ENCODE peak calls at places on chromosome 20, in six cellular contexts. One of them, this sample, is unnamed.

GRCh38 chr20:39813190-39813829 is 851.2 kb downstream of the DHX35 start:
- DNase-seq in activated B cell treated with CpG ODN at 0.5 μM for 24 hours: no peak
- DNase-seq in upper lobe of right lung: no peak
- DNase-seq in thyroid gland: no peak
- DNase-seq in endothelial cell: no peak
- DNase-seq in hepatocyte: no peak
- DNase-seq in this sample: no peak

GRCh38 chr20:21615617-21616080 is 89.8 kb upstream of the PAX1 start:
- DNase-seq in endothelial cell: peak; percentile 85
- DNase-seq in thyroid gland: peak; percentile 78
- DNase-seq in hepatocyte: peak; percentile 79
- DNase-seq in activated B cell treated with CpG ODN at 0.5 μM for 24 hours: no peak
- DNase-seq in upper lobe of right lung: peak; percentile 63
- DNase-seq in this sample: peak; percentile 21

GRCh38 chr20:38766071-38766470 is 17.8 kb downstream of the ACTR5 start:
- DNase-seq in endothelial cell: no peak
- DNase-seq in upper lobe of right lung: no peak
- DNase-seq in hepatocyte: no peak
- DNase-seq in thyroid gland: no peak
- DNase-seq in activated B cell treated with CpG ODN at 0.5 μM for 24 hours: no peak
- DNase-seq in this sample: no peak

GRCh38 chr20:17835941-17836861 is 132.4 kb downstream of the SNX5 start:
- DNase-seq in activated B cell treated with CpG ODN at 0.5 μM for 24 hours: no peak
- DNase-seq in endothelial cell: no peak
- DNase-seq in upper lobe of right lung: no peak
- DNase-seq in hepatocyte: peak; percentile 73
- DNase-seq in thyroid gland: no peak
- DNase-seq in this sample: no peak

GRCh38 chr20:62352402-62353288 is 14.5 kb downstream of the LAMA5 start:
- DNase-seq in thyroid gland: peak; percentile 99
- DNase-seq in hepatocyte: no peak
- DNase-seq in endothelial cell: no peak
- DNase-seq in upper lobe of right lung: no peak
- DNase-seq in activated B cell treated with CpG ODN at 0.5 μM for 24 hours: no peak
- DNase-seq in this sample: no peak

GRCh38 chr20:3812259-3812681 is 8.1 kb upstream of the AP5S1 start:
- DNase-seq in hepatocyte: no peak
- DNase-seq in thyroid gland: no peak
- DNase-seq in activated B cell treated with CpG ODN at 0.5 μM for 24 hours: no peak
- DNase-seq in endothelial cell: no peak
- DNase-seq in upper lobe of right lung: no peak
- DNase-seq in this sample: no peak

GRCh38 chr20:60202046-60202445 is 243.8 kb downstream of the CDH26 start:
- DNase-seq in hepatocyte: no peak
- DNase-seq in upper lobe of right lung: no peak
- DNase-seq in endothelial cell: no peak
- DNase-seq in activated B cell treated with CpG ODN at 0.5 μM for 24 hours: no peak
- DNase-seq in thyroid gland: no peak
- DNase-seq in this sample: no peak

GRCh38 chr20:47801079-47801478 is 15.8 kb upstream of the SULF2 start:
- DNase-seq in thyroid gland: no peak
- DNase-seq in upper lobe of right lung: no peak
- DNase-seq in hepatocyte: no peak
- DNase-seq in activated B cell treated with CpG ODN at 0.5 μM for 24 hours: no peak
- DNase-seq in endothelial cell: no peak
- DNase-seq in this sample: no peak

GRCh38 chr20:19944772-19945459 is 72.2 kb upstream of the NAA20 start:
- DNase-seq in thyroid gland: peak; percentile 26
- DNase-seq in upper lobe of right lung: no peak
- DNase-seq in hepatocyte: no peak
- DNase-seq in endothelial cell: no peak
- DNase-seq in activated B cell treated with CpG ODN at 0.5 μM for 24 hours: no peak
- DNase-seq in this sample: no peak

GRCh38 chr20:10653593-10654288 is 20.1 kb downstream of the JAG1 start:
- DNase-seq in hepatocyte: no peak
- DNase-seq in activated B cell treated with CpG ODN at 0.5 μM for 24 hours: no peak
- DNase-seq in thyroid gland: peak; percentile 67
- DNase-seq in endothelial cell: no peak
- DNase-seq in upper lobe of right lung: no peak
- DNase-seq in this sample: no peak

GRCh38 chr20:62900692-62901584 is 25.4 kb downstream of the DIDO1 start:
- DNase-seq in endothelial cell: peak; percentile 43
- DNase-seq in hepatocyte: peak; percentile 81
- DNase-seq in upper lobe of right lung: no peak
- DNase-seq in activated B cell treated with CpG ODN at 0.5 μM for 24 hours: no peak
- DNase-seq in thyroid gland: peak; percentile 44
- DNase-seq in this sample: no peak

GRCh38 chr20:25461766-25462165 is 54.3 kb downstream of the GINS1 start:
- DNase-seq in activated B cell treated with CpG ODN at 0.5 μM for 24 hours: no peak
- DNase-seq in hepatocyte: no peak
- DNase-seq in thyroid gland: no peak
- DNase-seq in endothelial cell: no peak
- DNase-seq in upper lobe of right lung: no peak
- DNase-seq in this sample: no peak

GRCh38 chr20:5070081-5070480 is 49.7 kb downstream of the PCNA start:
- DNase-seq in activated B cell treated with CpG ODN at 0.5 μM for 24 hours: no peak
- DNase-seq in upper lobe of right lung: no peak
- DNase-seq in endothelial cell: no peak
- DNase-seq in thyroid gland: no peak
- DNase-seq in hepatocyte: no peak
- DNase-seq in this sample: no peak

GRCh38 chr20:2651772-2652723 is at the start of gene NOP56:
- DNase-seq in thyroid gland: peak; percentile 92
- DNase-seq in activated B cell treated with CpG ODN at 0.5 μM for 24 hours: peak; percentile 97
- DNase-seq in hepatocyte: peak; percentile 95
- DNase-seq in upper lobe of right lung: peak; percentile 95
- DNase-seq in endothelial cell: peak; percentile 97
- DNase-seq in this sample: peak; percentile 30

GRCh38 chr20:31602779-31603441 is 2.2 kb upstream of the ID1 start:
- DNase-seq in upper lobe of right lung: no peak
- DNase-seq in endothelial cell: no peak
- DNase-seq in activated B cell treated with CpG ODN at 0.5 μM for 24 hours: no peak
- DNase-seq in thyroid gland: peak; percentile 24
- DNase-seq in hepatocyte: peak; percentile 67
- DNase-seq in this sample: no peak

GRCh38 chr20:51500311-51500710 is 42.2 kb downstream of the NFATC2 start:
- DNase-seq in hepatocyte: no peak
- DNase-seq in upper lobe of right lung: no peak
- DNase-seq in thyroid gland: no peak
- DNase-seq in activated B cell treated with CpG ODN at 0.5 μM for 24 hours: no peak
- DNase-seq in endothelial cell: no peak
- DNase-seq in this sample: no peak

GRCh38 chr20:51750037-51750769 is 18.0 kb downstream of the ATP9A start:
- DNase-seq in hepatocyte: peak; percentile 83
- DNase-seq in endothelial cell: no peak
- DNase-seq in thyroid gland: peak; percentile 95
- DNase-seq in activated B cell treated with CpG ODN at 0.5 μM for 24 hours: no peak
- DNase-seq in upper lobe of right lung: peak; percentile 85
- DNase-seq in this sample: no peak

GRCh38 chr20:37525810-37526209 is 1.9 kb downstream of the BLCAP start:
- DNase-seq in hepatocyte: no peak
- DNase-seq in upper lobe of right lung: no peak
- DNase-seq in endothelial cell: no peak
- DNase-seq in thyroid gland: no peak
- DNase-seq in activated B cell treated with CpG ODN at 0.5 μM for 24 hours: no peak
- DNase-seq in this sample: no peak

GRCh38 chr20:325889-326644 is 715 bp downstream of the SOX12 start:
- DNase-seq in hepatocyte: peak; percentile 85
- DNase-seq in thyroid gland: peak; percentile 68
- DNase-seq in upper lobe of right lung: peak; percentile 86
- DNase-seq in endothelial cell: peak; percentile 67
- DNase-seq in activated B cell treated with CpG ODN at 0.5 μM for 24 hours: peak; percentile 58
- DNase-seq in this sample: no peak

GRCh38 chr20:63553933-63554290 is at the start of gene FNDC11:
- DNase-seq in thyroid gland: peak; percentile 61
- DNase-seq in hepatocyte: peak; percentile 80
- DNase-seq in activated B cell treated with CpG ODN at 0.5 μM for 24 hours: peak; percentile 70
- DNase-seq in upper lobe of right lung: peak; percentile 78
- DNase-seq in endothelial cell: peak; percentile 62
- DNase-seq in this sample: no peak

GRCh38 chr20:47817573-47817972 is 32.3 kb upstream of the SULF2 start:
- DNase-seq in hepatocyte: no peak
- DNase-seq in thyroid gland: no peak
- DNase-seq in activated B cell treated with CpG ODN at 0.5 μM for 24 hours: no peak
- DNase-seq in endothelial cell: no peak
- DNase-seq in upper lobe of right lung: no peak
- DNase-seq in this sample: no peak

GRCh38 chr20:30811896-30812671 is 445.4 kb upstream of the DEFB115 start:
- DNase-seq in upper lobe of right lung: peak; percentile 78
- DNase-seq in activated B cell treated with CpG ODN at 0.5 μM for 24 hours: no peak
- DNase-seq in hepatocyte: no peak
- DNase-seq in endothelial cell: no peak
- DNase-seq in thyroid gland: no peak
- DNase-seq in this sample: no peak

GRCh38 chr20:23009636-23010035 is 25.5 kb upstream of the SSTR4 start:
- DNase-seq in hepatocyte: no peak
- DNase-seq in endothelial cell: no peak
- DNase-seq in upper lobe of right lung: no peak
- DNase-seq in thyroid gland: no peak
- DNase-seq in activated B cell treated with CpG ODN at 0.5 μM for 24 hours: no peak
- DNase-seq in this sample: no peak

GRCh38 chr20:19737025-19737424 is 21.0 kb upstream of the RIN2 start:
- DNase-seq in endothelial cell: no peak
- DNase-seq in hepatocyte: peak; percentile 65
- DNase-seq in thyroid gland: no peak
- DNase-seq in activated B cell treated with CpG ODN at 0.5 μM for 24 hours: no peak
- DNase-seq in upper lobe of right lung: no peak
- DNase-seq in this sample: no peak

GRCh38 chr20:11841972-11842461 is 75.7 kb upstream of the BTBD3 start:
- DNase-seq in endothelial cell: no peak
- DNase-seq in hepatocyte: no peak
- DNase-seq in upper lobe of right lung: no peak
- DNase-seq in activated B cell treated with CpG ODN at 0.5 μM for 24 hours: no peak
- DNase-seq in thyroid gland: no peak
- DNase-seq in this sample: no peak

GRCh38 chr20:11833825-11834224 is 83.9 kb upstream of the BTBD3 start:
- DNase-seq in hepatocyte: no peak
- DNase-seq in activated B cell treated with CpG ODN at 0.5 μM for 24 hours: no peak
- DNase-seq in endothelial cell: no peak
- DNase-seq in upper lobe of right lung: no peak
- DNase-seq in thyroid gland: no peak
- DNase-seq in this sample: no peak

GRCh38 chr20:11832397-11832796 is 85.3 kb upstream of the BTBD3 start:
- DNase-seq in thyroid gland: no peak
- DNase-seq in endothelial cell: no peak
- DNase-seq in hepatocyte: no peak
- DNase-seq in activated B cell treated with CpG ODN at 0.5 μM for 24 hours: no peak
- DNase-seq in upper lobe of right lung: no peak
- DNase-seq in this sample: no peak

GRCh38 chr20:11843289-11843688 is 74.4 kb upstream of the BTBD3 start:
- DNase-seq in upper lobe of right lung: no peak
- DNase-seq in hepatocyte: no peak
- DNase-seq in thyroid gland: no peak
- DNase-seq in activated B cell treated with CpG ODN at 0.5 μM for 24 hours: no peak
- DNase-seq in endothelial cell: no peak
- DNase-seq in this sample: no peak

GRCh38 chr20:11838076-11838636 is 79.5 kb upstream of the BTBD3 start:
- DNase-seq in activated B cell treated with CpG ODN at 0.5 μM for 24 hours: no peak
- DNase-seq in thyroid gland: no peak
- DNase-seq in upper lobe of right lung: no peak
- DNase-seq in endothelial cell: no peak
- DNase-seq in hepatocyte: no peak
- DNase-seq in this sample: no peak
- TF ChIP-seq CTCF in activated B cell treated with CpG ODN at 0.5 μM for 24 hours: no peak
- TF ChIP-seq CTCF in thyroid gland: no peak
- TF ChIP-seq CTCF in upper lobe of right lung: no peak
- TF ChIP-seq CTCF in endothelial cell: no peak
- TF ChIP-seq CTCF in hepatocyte: no peak
- TF ChIP-seq CTCF in this sample: no peak

GRCh38 chr20:48957521-48957920 is 36.0 kb downstream of the ARFGEF2 start:
- DNase-seq in thyroid gland: no peak
- DNase-seq in endothelial cell: no peak
- DNase-seq in upper lobe of right lung: no peak
- DNase-seq in hepatocyte: no peak
- DNase-seq in activated B cell treated with CpG ODN at 0.5 μM for 24 hours: no peak
- DNase-seq in this sample: no peak
- TF ChIP-seq CTCF in thyroid gland: no peak
- TF ChIP-seq CTCF in endothelial cell: no peak
- TF ChIP-seq CTCF in upper lobe of right lung: no peak
- TF ChIP-seq CTCF in hepatocyte: no peak
- TF ChIP-seq CTCF in activated B cell treated with CpG ODN at 0.5 μM for 24 hours: no peak
- TF ChIP-seq CTCF in this sample: no peak

DNA sequence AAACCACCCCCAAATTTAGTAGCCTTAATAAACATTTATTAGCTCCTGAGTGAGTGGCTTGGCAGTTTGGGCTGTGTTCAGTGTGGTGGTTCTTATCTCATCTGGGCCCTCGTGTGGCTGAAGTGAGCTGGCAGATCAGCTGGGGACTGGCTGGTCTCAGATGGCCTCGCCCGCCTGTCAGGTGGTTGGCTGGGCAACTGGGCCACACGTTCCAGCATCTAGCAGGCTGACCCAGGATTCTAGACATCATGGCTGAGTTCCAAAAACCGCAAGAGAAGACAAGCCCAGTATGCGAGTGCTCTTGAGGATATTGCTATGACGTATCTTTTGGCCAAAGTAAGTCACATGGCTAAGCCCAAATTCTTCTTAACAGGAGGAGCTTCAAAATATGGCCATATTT is 28.9 kb downstream of the EIF2S2 start:
- DNase-seq in activated B cell treated with CpG ODN at 0.5 μM for 24 hours: no peak
- DNase-seq in endothelial cell: no peak
- DNase-seq in thyroid gland: peak; percentile 89
- DNase-seq in upper lobe of right lung: peak; percentile 90
- DNase-seq in hepatocyte: peak; percentile 25
- DNase-seq in this sample: no peak
- TF ChIP-seq CTCF in activated B cell treated with CpG ODN at 0.5 μM for 24 hours: no peak
- TF ChIP-seq CTCF in endothelial cell: no peak
- TF ChIP-seq CTCF in thyroid gland: no peak
- TF ChIP-seq CTCF in upper lobe of right lung: no peak
- TF ChIP-seq CTCF in hepatocyte: no peak
- TF ChIP-seq CTCF in this sample: no peak

GRCh38 chr20:52874241-52874640 is 97.9 kb upstream of the TSHZ2 start:
- DNase-seq in activated B cell treated with CpG ODN at 0.5 μM for 24 hours: no peak
- DNase-seq in thyroid gland: no peak
- DNase-seq in endothelial cell: no peak
- DNase-seq in upper lobe of right lung: no peak
- DNase-seq in hepatocyte: no peak
- DNase-seq in this sample: no peak

GRCh38 chr20:52864895-52865590 is 107.1 kb upstream of the TSHZ2 start:
- DNase-seq in thyroid gland: no peak
- DNase-seq in upper lobe of right lung: no peak
- DNase-seq in activated B cell treated with CpG ODN at 0.5 μM for 24 hours: no peak
- DNase-seq in endothelial cell: no peak
- DNase-seq in hepatocyte: no peak
- DNase-seq in this sample: no peak

GRCh38 chr20:52869698-52870288 is 102.4 kb upstream of the TSHZ2 start:
- DNase-seq in thyroid gland: no peak
- DNase-seq in upper lobe of right lung: no peak
- DNase-seq in hepatocyte: no peak
- DNase-seq in activated B cell treated with CpG ODN at 0.5 μM for 24 hours: no peak
- DNase-seq in endothelial cell: no peak
- DNase-seq in this sample: no peak

DNA sequence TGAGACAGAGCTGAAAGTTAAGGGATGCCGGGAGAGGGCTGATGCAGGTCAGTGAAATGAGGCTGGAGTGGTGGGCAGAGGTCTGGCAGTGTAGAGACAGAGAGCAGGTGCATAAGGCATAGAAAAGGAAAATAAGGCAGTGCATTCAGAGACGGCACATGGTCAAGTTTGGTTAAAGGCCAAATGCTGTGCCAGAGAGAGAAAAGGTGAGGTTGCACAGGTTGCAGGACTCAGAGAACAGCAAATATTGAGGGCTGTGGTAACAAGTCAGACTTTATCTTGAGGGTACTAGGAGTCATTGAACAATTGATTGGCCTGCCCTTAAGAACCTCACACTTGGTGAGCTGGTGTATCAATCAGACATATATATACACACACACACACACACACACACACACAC is 102.9 kb upstream of the TSHZ2 start:
- DNase-seq in hepatocyte: no peak
- DNase-seq in endothelial cell: no peak
- DNase-seq in upper lobe of right lung: no peak
- DNase-seq in activated B cell treated with CpG ODN at 0.5 μM for 24 hours: no peak
- DNase-seq in thyroid gland: no peak
- DNase-seq in this sample: no peak
- TF ChIP-seq CTCF in hepatocyte: no peak
- TF ChIP-seq CTCF in endothelial cell: no peak
- TF ChIP-seq CTCF in upper lobe of right lung: no peak
- TF ChIP-seq CTCF in activated B cell treated with CpG ODN at 0.5 μM for 24 hours: no peak
- TF ChIP-seq CTCF in thyroid gland: no peak
- TF ChIP-seq CTCF in this sample: no peak